ENCODE peak calls at places on chromosomes 5 and 9, in four cellular contexts. A is fibroblast of pulmonary artery, F is ACHN, C is posterior cingulate gyrus. Y is an unnamed sample.

GRCh38 chr5:74578356-74579044 is 62.0 kb downstream of the ENC1 start:
- DNase-seq in F (no peak), C (no peak), A (no peak), Y (no peak)

GRCh38 chr5:83095973-83096539 is 18.7 kb downstream of the XRCC4 start:
- DNase-seq in C (no peak), A (peak; percentile 69), F (peak; percentile 77), Y (no peak)

GRCh38 chr5:83513081-83513480 is 41.5 kb downstream of the VCAN start:
- DNase-seq in F (no peak), C (no peak), A (no peak), Y (no peak)

GRCh38 chr9:86470326-86470725 is 116.1 kb upstream of the TUT7 start:
- DNase-seq in A (peak; percentile 42), F (no peak), C (no peak), Y (no peak)

GRCh38 chr5:144800169-144800568 is 629.5 kb downstream of the KCTD16 start:
- DNase-seq in F (no peak), C (no peak), A (no peak), Y (no peak)

GRCh38 chr9:82109626-82110025 is 121.1 kb downstream of the SPATA31D1 start:
- DNase-seq in A (no peak), C (no peak), F (no peak), Y (no peak)

GRCh38 chr9:113005777-113006176 is 6.2 kb downstream of the ZNF883 start:
- DNase-seq in F (no peak), A (no peak), C (no peak), Y (no peak)

GRCh38 chr5:94778299-94778698 is 159.8 kb downstream of the SLF1 start:
- DNase-seq in F (no peak), A (no peak), C (no peak), Y (no peak)

GRCh38 chr5:73213566-73213998 is 40.6 kb downstream of the TMEM174 start:
- DNase-seq in A (peak; percentile 69), C (no peak), F (peak; percentile 68), Y (no peak)

GRCh38 chr5:151721087-151721646 is 34.5 kb upstream of the SPARC start:
- DNase-seq in A (no peak), F (no peak), C (no peak), Y (no peak)

GRCh38 chr5:41648976-41649375 is 138.6 kb upstream of the PLCXD3 start:
- DNase-seq in F (no peak), A (no peak), C (no peak), Y (no peak)

GRCh38 chr9:88993327-88993726 is 2.1 kb downstream of the S1PR3 start:
- DNase-seq in C (no peak), F (no peak), A (peak; percentile 58), Y (no peak)

GRCh38 chr5:73861313-73861978 is 235.4 kb downstream of the ARHGEF28 start:
- DNase-seq in F (no peak), A (peak; percentile 11), C (no peak), Y (no peak)

GRCh38 chr9:70694758-70695157 is 280.3 kb upstream of the KLF9 start:
- DNase-seq in F (no peak), A (no peak), C (no peak), Y (no peak)

GRCh38 chr9:71001780-71002386 is 119.5 kb downstream of the TRPM3 start:
- DNase-seq in A (peak; percentile 58), F (peak; percentile 39), C (no peak), Y (no peak)

GRCh38 chr9:13614060-13614459 is 334.6 kb upstream of the MPDZ start:
- DNase-seq in A (no peak), C (no peak), F (no peak), Y (no peak)

GRCh38 chr5:68745459-68745858 is 348.4 kb upstream of the SLC30A5 start:
- DNase-seq in C (peak; percentile 26), F (peak; percentile 11), A (peak; percentile 44), Y (peak; percentile 45)

GRCh38 chr9:38294561-38294960 is 97.9 kb upstream of the ALDH1B1 start:
- DNase-seq in A (no peak), C (no peak), F (no peak), Y (no peak)

GRCh38 chr5:53817183-53817582 is 256.7 kb downstream of the NDUFS4 start:
- DNase-seq in A (no peak), F (no peak), C (no peak), Y (no peak)

GRCh38 chr5:68476854-68477253 is 261.3 kb downstream of the PIK3R1 start:
- DNase-seq in F (no peak), C (no peak), A (no peak), Y (no peak)

GRCh38 chr9:120482424-120483186 is 97.4 kb downstream of the CDK5RAP2 start:
- DNase-seq in A (no peak), F (no peak), C (no peak), Y (no peak)

GRCh38 chr5:79318935-79319614 is 83.1 kb downstream of the JMY start:
- DNase-seq in C (no peak), F (peak; percentile 51), A (peak; percentile 85), Y (no peak)

GRCh38 chr5:82735160-82735789 is 341.9 kb downstream of the TMEM167A start:
- DNase-seq in F (peak; percentile 4), C (no peak), A (peak; percentile 78), Y (no peak)

GRCh38 chr9:98410185-98410697 is 154.8 kb upstream of the TBC1D2 start:
- DNase-seq in F (no peak), A (peak; percentile 89), C (peak; percentile 54), Y (peak; percentile 14)

GRCh38 chr5:159104058-159104651 is 4.4 kb upstream of the EBF1 start:
- DNase-seq in A (peak; percentile 34), C (no peak), F (no peak), Y (no peak)

GRCh38 chr9:96651626-96652025 is 3.5 kb downstream of the PRXL2C start:
- DNase-seq in C (no peak), F (peak; percentile 42), A (peak; percentile 57), Y (peak; percentile 5)

Y was measured in hippocampal formation.